ENCODE peak calls at places on chromosomes 16 and 17, in seven cellular contexts. One of them, this sample, is unnamed.

GRCh38 chr17:68694791-68695485 is 93.8 kb upstream of the FAM20A start:
- DNase-seq in substantia nigra: no peak
- DNase-seq in AG08396: no peak
- DNase-seq in uterus: no peak
- DNase-seq in RWPE1: no peak
- DNase-seq in HEK293T: no peak
- DNase-seq in DMS153: no peak
- DNase-seq in this sample: no peak

GRCh38 chr16:51818342-51818944 is 667.4 kb upstream of the SALL1 start:
- DNase-seq in substantia nigra: no peak
- DNase-seq in AG08396: peak
- DNase-seq in uterus: no peak
- DNase-seq in RWPE1: no peak
- DNase-seq in HEK293T: peak
- DNase-seq in DMS153: no peak
- DNase-seq in this sample: peak

GRCh38 chr17:82666931-82667667 is 18.9 kb upstream of the WDR45B start:
- DNase-seq in substantia nigra: no peak
- DNase-seq in AG08396: no peak
- DNase-seq in uterus: no peak
- DNase-seq in RWPE1: no peak
- DNase-seq in HEK293T: no peak
- DNase-seq in DMS153: no peak
- DNase-seq in this sample: no peak

GRCh38 chr17:2087597-2088211 is 32.8 kb downstream of the HIC1 start:
- DNase-seq in substantia nigra: peak
- DNase-seq in AG08396: no peak
- DNase-seq in uterus: peak
- DNase-seq in RWPE1: no peak
- DNase-seq in HEK293T: no peak
- DNase-seq in DMS153: no peak
- DNase-seq in this sample: no peak

GRCh38 chr16:55273959-55274358 is 50.0 kb upstream of the IRX6 start:
- DNase-seq in substantia nigra: no peak
- DNase-seq in AG08396: no peak
- DNase-seq in uterus: no peak
- DNase-seq in RWPE1: no peak
- DNase-seq in HEK293T: no peak
- DNase-seq in DMS153: no peak
- DNase-seq in this sample: no peak

GRCh38 chr16:23597003-23597756 is 1.1 kb upstream of the NDUFAB1 start:
- DNase-seq in substantia nigra: peak
- DNase-seq in AG08396: no peak
- DNase-seq in uterus: no peak
- DNase-seq in RWPE1: no peak
- DNase-seq in HEK293T: peak
- DNase-seq in DMS153: peak
- DNase-seq in this sample: peak

GRCh38 chr17:42059815-42060214 is 9.4 kb upstream of the C17orf113 start:
- DNase-seq in substantia nigra: no peak
- DNase-seq in AG08396: no peak
- DNase-seq in uterus: no peak
- DNase-seq in RWPE1: no peak
- DNase-seq in HEK293T: no peak
- DNase-seq in DMS153: no peak
- DNase-seq in this sample: no peak

GRCh38 chr17:42617956-42618431 is 8.5 kb downstream of the TUBG1 start:
- DNase-seq in substantia nigra: no peak
- DNase-seq in AG08396: no peak
- DNase-seq in uterus: no peak
- DNase-seq in RWPE1: no peak
- DNase-seq in HEK293T: no peak
- DNase-seq in DMS153: no peak
- DNase-seq in this sample: no peak

GRCh38 chr16:27720731-27721547 is 171.0 kb downstream of the KATNIP start:
- DNase-seq in substantia nigra: peak
- DNase-seq in AG08396: no peak
- DNase-seq in uterus: no peak
- DNase-seq in RWPE1: no peak
- DNase-seq in HEK293T: no peak
- DNase-seq in DMS153: no peak
- DNase-seq in this sample: no peak

GRCh38 chr16:88076211-88076931 is 125.1 kb downstream of the BANP start:
- DNase-seq in substantia nigra: no peak
- DNase-seq in AG08396: no peak
- DNase-seq in uterus: no peak
- DNase-seq in RWPE1: no peak
- DNase-seq in HEK293T: no peak
- DNase-seq in DMS153: no peak
- DNase-seq in this sample: no peak

GRCh38 chr16:78693496-78693895 is 594.0 kb downstream of the WWOX start:
- DNase-seq in substantia nigra: no peak
- DNase-seq in AG08396: no peak
- DNase-seq in uterus: no peak
- DNase-seq in RWPE1: no peak
- DNase-seq in HEK293T: no peak
- DNase-seq in DMS153: no peak
- DNase-seq in this sample: no peak

GRCh38 chr17:45138911-45139532 is 3.5 kb downstream of the ACBD4 start:
- DNase-seq in substantia nigra: no peak
- DNase-seq in AG08396: no peak
- DNase-seq in uterus: no peak
- DNase-seq in RWPE1: no peak
- DNase-seq in HEK293T: no peak
- DNase-seq in DMS153: no peak
- DNase-seq in this sample: no peak

GRCh38 chr17:17749025-17749772 is 67.9 kb downstream of the RAI1 start:
- DNase-seq in substantia nigra: peak
- DNase-seq in AG08396: no peak
- DNase-seq in uterus: no peak
- DNase-seq in RWPE1: no peak
- DNase-seq in HEK293T: no peak
- DNase-seq in DMS153: peak
- DNase-seq in this sample: peak

GRCh38 chr17:2613089-2613808 is 19.8 kb downstream of the PAFAH1B1 start:
- DNase-seq in substantia nigra: no peak
- DNase-seq in AG08396: no peak
- DNase-seq in uterus: no peak
- DNase-seq in RWPE1: no peak
- DNase-seq in HEK293T: no peak
- DNase-seq in DMS153: no peak
- DNase-seq in this sample: no peak

GRCh38 chr17:31488982-31489294 is 97.5 kb downstream of the RAB11FIP4 start:
- DNase-seq in substantia nigra: no peak
- DNase-seq in AG08396: no peak
- DNase-seq in uterus: no peak
- DNase-seq in RWPE1: peak
- DNase-seq in HEK293T: no peak
- DNase-seq in DMS153: no peak
- DNase-seq in this sample: no peak

GRCh38 chr17:48610282-48611211 is at the start of gene HOXB7:
- DNase-seq in substantia nigra: no peak
- DNase-seq in AG08396: peak
- DNase-seq in uterus: no peak
- DNase-seq in RWPE1: peak
- DNase-seq in HEK293T: no peak
- DNase-seq in DMS153: peak
- DNase-seq in this sample: no peak

GRCh38 chr16:69513180-69513966 is 52.4 kb upstream of the NFAT5 start:
- DNase-seq in substantia nigra: no peak
- DNase-seq in AG08396: peak
- DNase-seq in uterus: no peak
- DNase-seq in RWPE1: peak
- DNase-seq in HEK293T: no peak
- DNase-seq in DMS153: no peak
- DNase-seq in this sample: no peak

GRCh38 chr17:14205992-14206461 is 30.6 kb downstream of the CDRT15 start:
- DNase-seq in substantia nigra: no peak
- DNase-seq in AG08396: no peak
- DNase-seq in uterus: no peak
- DNase-seq in RWPE1: peak
- DNase-seq in HEK293T: no peak
- DNase-seq in DMS153: peak
- DNase-seq in this sample: no peak

GRCh38 chr17:74873036-74873873 is 461 bp upstream of the FDXR start:
- DNase-seq in substantia nigra: peak
- DNase-seq in AG08396: peak
- DNase-seq in uterus: peak
- DNase-seq in RWPE1: peak
- DNase-seq in HEK293T: peak
- DNase-seq in DMS153: peak
- DNase-seq in this sample: peak

GRCh38 chr17:83053021-83053778 is 26.2 kb upstream of the METRNL start:
- DNase-seq in substantia nigra: no peak
- DNase-seq in AG08396: no peak
- DNase-seq in uterus: peak
- DNase-seq in RWPE1: no peak
- DNase-seq in HEK293T: no peak
- DNase-seq in DMS153: no peak
- DNase-seq in this sample: no peak

GRCh38 chr17:61398721-61399130 is 917 bp upstream of the TBX2 start:
- DNase-seq in substantia nigra: no peak
- DNase-seq in AG08396: no peak
- DNase-seq in uterus: no peak
- DNase-seq in RWPE1: no peak
- DNase-seq in HEK293T: no peak
- DNase-seq in DMS153: no peak
- DNase-seq in this sample: no peak

This sample was measured in WTC11.